ENCODE peak calls at places on chromosomes 7 and 10, in eight cellular contexts. B, U, S, I, L, A, Q and C are unnamed samples.

GRCh38 chr7:158759749-158760444 is 55.3 kb upstream of the NCAPG2 start:
- DNase-seq in B (no peak), S (no peak), Q (no peak), L (no peak), I (no peak), U (no peak), A (no peak), C (no peak)

GRCh38 chr10:118102116-118102515 is 55.4 kb upstream of the RAB11FIP2 start:
- DNase-seq in Q (no peak), I (no peak), B (no peak), S (no peak), A (no peak), U (no peak), L (no peak), C (no peak)

GRCh38 chr10:105358911-105359310 is 717.8 kb downstream of the SORCS3 start:
- DNase-seq in A (no peak), S (no peak), I (no peak), U (no peak), L (no peak), Q (no peak), B (no peak), C (no peak)

GRCh38 chr7:108002726-108003590 is at the start of gene LAMB1:
- DNase-seq in S (peak; percentile 63), B (peak; percentile 19), L (no peak), A (no peak), Q (peak; percentile 91), U (peak; percentile 69), I (peak; percentile 50), C (no peak)

GRCh38 chr10:110317866-110318850 is 13.4 kb upstream of the SMNDC1 start:
- DNase-seq in U (no peak), B (no peak), S (no peak), A (no peak), Q (no peak), I (no peak), L (no peak), C (no peak)

GRCh38 chr10:51079766-51080165 is 5.5 kb downstream of the PRKG1 start:
- DNase-seq in I (no peak), A (no peak), Q (no peak), B (no peak), L (no peak), S (no peak), U (no peak), C (no peak)

GRCh38 chr7:151448261-151449252 is 8.6 kb upstream of the CRYGN start:
- DNase-seq in U (peak; percentile 68), S (peak; percentile 75), A (peak; percentile 75), Q (peak; percentile 62), L (peak; percentile 71), I (peak; percentile 92), B (peak; percentile 78), C (no peak)

GRCh38 chr7:78530351-78530750 is 731.8 kb downstream of the PHTF2 start:
- DNase-seq in Q (peak; percentile 17), A (no peak), L (no peak), B (no peak), S (no peak), U (no peak), I (no peak), C (no peak)

GRCh38 chr10:132735341-132735775 is 50.6 kb downstream of the NKX6-2 start:
- DNase-seq in U (no peak), S (no peak), B (no peak), L (no peak), Q (no peak), I (no peak), A (no peak), C (no peak)